ENCODE peak calls at places on chromosomes 13 and 19, in five cellular contexts. G is neural progenitor cell, Y is neuronal stem cell, T is fibroblast of lung, A is GM23248. U is an unnamed sample.

GRCh38 chr13:61463027-61463426 is 47.4 kb upstream of the PCDH20 start:
- DNase-seq in A (no peak), T (no peak), G (no peak), Y (no peak), U (no peak)

GRCh38 chr13:75312884-75313520 is 169.0 kb downstream of the TBC1D4 start:
- DNase-seq in A (no peak), T (no peak), Y (no peak), G (no peak), U (no peak)

GRCh38 chr19:4694211-4694987 is 24.3 kb upstream of the MYDGF start:
- DNase-seq in T (peak; percentile 99), A (peak; percentile 85), G (no peak), Y (no peak), U (peak; percentile 94)

GRCh38 chr13:65497265-65497664 is 1732.9 kb downstream of the PCDH9 start:
- DNase-seq in G (no peak), Y (no peak), T (peak; percentile 76), A (no peak), U (peak; percentile 68)

GRCh38 chr13:39317284-39317683 is 279.0 kb downstream of the NHLRC3 start:
- DNase-seq in T (peak; percentile 61), Y (no peak), A (peak; percentile 54), G (no peak), U (peak; percentile 62)

GRCh38 chr19:54418030-54418929 is 3.0 kb downstream of the TTYH1 start:
- DNase-seq in A (peak; percentile 52), G (peak; percentile 45), T (peak; percentile 22), Y (no peak), U (peak; percentile 19)

GRCh38 chr19:12995596-12996541 is 594 bp downstream of the NFIX start:
- DNase-seq in A (peak; percentile 59), Y (no peak), G (no peak), T (no peak), U (peak; percentile 30)

GRCh38 chr13:110486061-110486780 is 75.3 kb downstream of the RAB20 start:
- DNase-seq in Y (peak; percentile 12), A (no peak), T (no peak), G (peak; percentile 33), U (no peak)

GRCh38 chr13:95704510-95704909 is 27.6 kb downstream of the DNAJC3 start:
- DNase-seq in A (no peak), T (no peak), G (no peak), Y (no peak), U (no peak)

GRCh38 chr13:36712785-36713184 is 39.0 kb downstream of the SERTM1 start:
- DNase-seq in G (no peak), T (peak; percentile 92), A (peak; percentile 75), Y (no peak), U (peak; percentile 5)

GRCh38 chr13:100159584-100159983 is 70.7 kb downstream of the PCCA start:
- DNase-seq in T (no peak), A (no peak), Y (no peak), G (no peak), U (no peak)

GRCh38 chr13:28000567-28000966 is 12.1 kb upstream of the URAD start:
- DNase-seq in A (no peak), T (no peak), Y (no peak), G (peak; percentile 23), U (no peak)

GRCh38 chr19:13877303-13877702 is 369 bp downstream of the NANOS3 start:
- DNase-seq in G (no peak), A (no peak), T (no peak), Y (no peak), U (no peak)

GRCh38 chr13:73090116-73090811 is 31.5 kb downstream of the KLF5 start:
- DNase-seq in Y (no peak), A (peak; percentile 77), G (no peak), T (peak; percentile 95), U (peak; percentile 91)

GRCh38 chr13:50572129-50572528 is 271.4 kb downstream of the DLEU7 start:
- DNase-seq in G (no peak), T (no peak), Y (no peak), A (no peak), U (no peak)

GRCh38 chr13:45350152-45350551 is 9.2 kb upstream of the TPT1 start:
- DNase-seq in T (no peak), G (no peak), A (no peak), Y (no peak), U (no peak)

GRCh38 chr13:38309397-38309796 is 40.3 kb upstream of the UFM1 start:
- DNase-seq in T (no peak), Y (no peak), A (peak; percentile 6), G (no peak), U (no peak)

GRCh38 chr19:54041969-54042606 is 21.6 kb downstream of the VSTM1 start:
- DNase-seq in A (no peak), Y (no peak), G (no peak), T (no peak), U (no peak)

GRCh38 chr13:76570485-76570884 is 315.7 kb downstream of the KCTD12 start:
- DNase-seq in Y (no peak), T (no peak), A (no peak), G (no peak), U (no peak)

GRCh38 chr13:83297591-83298305 is 584.5 kb downstream of the SLITRK1 start:
- DNase-seq in Y (no peak), G (no peak), T (peak; percentile 3), A (peak; percentile 21), U (no peak)

GRCh38 chr13:27919934-27920676 is at the start of gene PDX1:
- DNase-seq in T (no peak), Y (peak; percentile 48), G (peak; percentile 82), A (peak; percentile 28), U (no peak)

GRCh38 chr19:44735011-44735410 is 13.5 kb upstream of the BCL3 start:
- DNase-seq in A (peak; percentile 56), Y (no peak), G (no peak), T (peak; percentile 45), U (no peak)

GRCh38 chr13:35256459-35257148 is 219.9 kb downstream of the MAB21L1 start:
- DNase-seq in T (no peak), G (no peak), Y (no peak), A (no peak), U (no peak)

GRCh38 chr19:7676376-7676775 is 514 bp upstream of the MCEMP1 start:
- DNase-seq in T (no peak), Y (no peak), G (no peak), A (no peak), U (no peak)

GRCh38 chr19:7677664-7678311 is 898 bp downstream of the MCEMP1 start:
- DNase-seq in Y (no peak), T (no peak), A (no peak), G (no peak), U (no peak)

GRCh38 chr19:7673995-7674667 is 2.8 kb upstream of the MCEMP1 start:
- DNase-seq in G (peak; percentile 71), Y (no peak), T (peak; percentile 38), A (peak; percentile 74), U (peak; percentile 45)

GRCh38 chr19:7679017-7679720 is 1.5 kb upstream of the TRAPPC5 start:
- DNase-seq in Y (no peak), A (no peak), T (no peak), G (no peak), U (no peak)

DNA sequence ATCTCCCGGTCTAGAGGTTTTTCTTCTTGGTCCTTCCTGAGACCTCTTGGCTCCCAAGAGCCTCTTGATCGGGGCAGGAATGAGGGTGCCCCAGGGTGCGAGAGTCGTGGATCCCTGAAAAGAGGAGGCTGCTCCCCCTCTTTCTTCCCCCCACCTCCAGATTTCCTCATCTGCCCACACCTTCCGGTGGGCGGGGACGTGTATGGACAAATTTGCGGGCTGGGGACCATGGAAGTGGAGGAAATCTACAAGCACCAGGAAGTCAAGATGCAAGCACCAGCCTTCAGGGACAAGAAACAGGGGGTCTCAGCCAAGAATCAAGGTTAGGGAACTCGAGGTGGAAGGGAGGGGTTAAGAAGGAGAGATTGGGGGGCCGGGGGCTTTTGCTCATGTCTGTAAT is at the start of gene MCEMP1:
- DNase-seq in T (no peak), Y (no peak), A (no peak), G (no peak), U (no peak)
- H2AFZ ChIP-seq in T (no peak within 1 kb of the TSS), Y (peak within 1 kb of the TSS; percentile 41), A (no peak within 1 kb of the TSS), G (no peak within 1 kb of the TSS), U (peak within 1 kb of the TSS; percentile 63)

DNA sequence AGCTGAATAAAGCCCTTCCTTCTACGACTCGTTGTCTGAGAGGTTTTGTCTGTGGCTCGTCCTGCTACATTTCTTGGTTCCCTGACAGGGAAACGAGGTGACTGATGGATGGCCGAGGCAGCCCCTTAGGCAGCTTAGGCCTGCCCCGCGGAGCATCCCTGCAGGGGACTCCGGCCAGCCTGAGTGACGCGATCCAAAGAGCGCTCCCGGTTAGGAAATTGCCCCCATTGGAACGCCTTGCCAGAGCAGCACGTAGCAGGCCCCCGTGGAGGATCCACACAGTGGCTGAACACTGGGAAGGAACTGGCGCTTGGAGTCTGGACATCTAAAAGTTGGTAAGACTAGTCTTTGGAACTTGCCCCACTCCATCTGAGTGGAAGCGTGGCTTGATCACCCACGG is 296.8 kb upstream of the SGCG start:
- DNase-seq in T (no peak), G (peak; percentile 54), A (no peak), Y (no peak), U (no peak)
- H2AFZ ChIP-seq in T (no peak overlapping the region), G (peak overlapping the region; percentile 98), A (no peak overlapping the region), Y (peak overlapping the region; percentile 79), U (no peak overlapping the region)

DNA sequence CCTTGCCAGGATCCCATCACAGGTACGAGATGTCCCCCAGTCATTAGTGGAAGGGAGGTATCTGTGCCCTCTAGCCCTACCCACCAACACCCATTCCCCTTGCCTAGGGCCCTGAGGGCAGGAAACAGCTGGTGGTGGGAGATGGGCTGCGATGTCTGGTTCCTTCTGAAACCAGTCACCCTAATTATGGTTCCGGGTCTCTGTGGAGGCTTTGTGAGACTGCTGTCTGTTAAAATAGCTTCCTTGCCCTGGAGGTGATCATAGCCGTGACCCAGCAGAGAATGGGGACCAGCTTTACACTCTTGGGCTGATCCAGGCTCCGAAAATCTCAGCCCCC is 5.5 kb downstream of the ALDH16A1 start:
- DNase-seq in G (no peak), A (no peak), T (no peak), Y (no peak), U (no peak)
- H2AFZ ChIP-seq in G (no peak overlapping the region), A (peak overlapping the region; percentile 25), T (no peak overlapping the region), Y (no peak overlapping the region), U (no peak overlapping the region)

GRCh38 chr13:43061496-43062280 is 38.3 kb downstream of the DNAJC15 start:
- DNase-seq in G (no peak), T (no peak), Y (no peak), A (no peak), U (no peak)

GRCh38 chr13:43058318-43058674 is 34.9 kb downstream of the DNAJC15 start:
- DNase-seq in A (peak; percentile 93), T (peak; percentile 69), G (no peak), Y (no peak), U (peak; percentile 62)

GRCh38 chr13:43054803-43055802 is 31.7 kb downstream of the DNAJC15 start:
- DNase-seq in A (peak; percentile 61), T (peak; percentile 87), G (peak; percentile 86), Y (peak; percentile 70), U (peak; percentile 87)

GRCh38 chr13:43057653-43058317 is 34.4 kb downstream of the DNAJC15 start:
- DNase-seq in G (peak; percentile 35), A (no peak), Y (no peak), T (peak; percentile 58), U (no peak)

GRCh38 chr13:43058836-43059235 is 35.5 kb downstream of the DNAJC15 start:
- DNase-seq in A (no peak), Y (no peak), G (no peak), T (peak; percentile 48), U (no peak)
- H2AFZ ChIP-seq in A (no peak overlapping the region), Y (peak overlapping the region; percentile 29), G (no peak overlapping the region), T (no peak overlapping the region), U (peak overlapping the region; percentile 45)